ENCODE peak calls at places on chromosome 3, in nine cellular contexts. B, S, R, N, A, F, C, Z and H are unnamed samples.
A peak's percentile ranks its signal among the peaks of the same experiment; 100 is the strongest.

GRCh38 chr3:9915252-9916141 is 1.4 kb upstream of the IL17RC start:
- DNase-seq in B (no peak), S (peak; percentile 18), R (peak; percentile 86), N (no peak), A (no peak), F (peak; percentile 50), C (no peak), Z (no peak), H (no peak)

GRCh38 chr3:64915778-64916177 is 228.0 kb upstream of the ADAMTS9 start:
- DNase-seq in B (no peak), S (peak; percentile 43), R (no peak), N (no peak), A (no peak), F (no peak), C (no peak), Z (no peak), H (no peak)

GRCh38 chr3:138440596-138440995 is 6.2 kb downstream of the ESYT3 start:
- DNase-seq in B (no peak), S (peak; percentile 7), R (no peak), N (no peak), A (no peak), F (no peak), C (no peak), Z (no peak), H (no peak)

GRCh38 chr3:55483196-55484095 is 3.7 kb downstream of the WNT5A start:
- DNase-seq in B (no peak), S (no peak), R (no peak), N (no peak), A (no peak), F (no peak), C (no peak), Z (no peak), H (no peak)

GRCh38 chr3:264394-265156 is 68.0 kb downstream of the CHL1 start:
- DNase-seq in B (no peak), S (no peak), R (no peak), N (no peak), A (no peak), F (no peak), C (no peak), Z (no peak), H (no peak)

GRCh38 chr3:70982700-70983140 is 600.8 kb downstream of the FOXP1 start:
- DNase-seq in B (no peak), S (peak; percentile 85), R (peak; percentile 95), N (no peak), A (no peak), F (no peak), C (no peak), Z (no peak), H (no peak)

GRCh38 chr3:141306922-141307321 is 61.4 kb upstream of the ZBTB38 start:
- DNase-seq in B (no peak), S (no peak), R (no peak), N (peak; percentile 42), A (no peak), F (no peak), C (no peak), Z (no peak), H (no peak)

GRCh38 chr3:2130726-2131125 is 32.1 kb downstream of the CNTN4 start:
- DNase-seq in B (no peak), S (no peak), R (no peak), N (no peak), A (no peak), F (no peak), C (no peak), Z (no peak), H (no peak)

GRCh38 chr3:59265566-59265965 is 215.7 kb upstream of the CFAP20DC start:
- DNase-seq in B (no peak), S (no peak), R (no peak), N (no peak), A (no peak), F (no peak), C (no peak), Z (no peak), H (no peak)

GRCh38 chr3:106309274-106309673 is 440.5 kb upstream of the CBLB start:
- DNase-seq in B (no peak), S (no peak), R (no peak), N (no peak), A (no peak), F (no peak), C (no peak), Z (no peak), H (no peak)